ENCODE peak calls at places on chromosomes 11 and 22, in eight cellular contexts. U is T47D; J is NAMALWA; W is CD14-positive monocyte; H is upper lobe of right lung; L is hippocampal formation; Y is effector CD4-positive, alpha-beta T cell; E is M059J. N is an unnamed sample.

GRCh38 chr22:25626146-25626992 is 61.9 kb downstream of the GRK3 start:
- DNase-seq in U (no peak), J (peak; percentile 9), W (no peak), H (no peak), L (no peak), Y (no peak), E (no peak), N (no peak)

GRCh38 chr22:45852826-45853225 is 124.1 kb downstream of the WNT7B start:
- DNase-seq in U (no peak), J (no peak), W (no peak), H (no peak), L (no peak), Y (no peak), E (peak; percentile 19), N (peak; percentile 5)

GRCh38 chr22:44204937-44205712 is 24.4 kb downstream of the PARVG start:
- DNase-seq in U (no peak), J (peak; percentile 37), W (no peak), H (no peak), L (no peak), Y (no peak), E (no peak), N (no peak)

GRCh38 chr22:35648066-35649025 is at the start of gene APOL6:
- DNase-seq in U (peak; percentile 14), J (peak; percentile 87), W (no peak), H (no peak), L (peak; percentile 30), Y (peak; percentile 52), E (peak; percentile 82), N (peak; percentile 95)

GRCh38 chr11:119052163-119052814 is 4.7 kb downstream of the HYOU1 start:
- DNase-seq in U (no peak), J (no peak), W (no peak), H (no peak), L (no peak), Y (no peak), E (no peak), N (no peak)

GRCh38 chr11:3375552-3375951 is 3.4 kb downstream of the ZNF195 start:
- DNase-seq in U (no peak), J (no peak), W (no peak), H (no peak), L (no peak), Y (no peak), E (no peak), N (no peak)

GRCh38 chr11:44842219-44842618 is 108.5 kb downstream of the TP53I11 start:
- DNase-seq in U (no peak), J (no peak), W (no peak), H (no peak), L (no peak), Y (no peak), E (peak; percentile 56), N (no peak)

GRCh38 chr22:45995405-45996101 is 18.6 kb upstream of the WNT7B start:
- DNase-seq in U (no peak), J (no peak), W (no peak), H (peak; percentile 59), L (no peak), Y (no peak), E (no peak), N (no peak)

GRCh38 chr11:44752727-44753126 is 26.0 kb downstream of the TSPAN18 start:
- DNase-seq in U (no peak), J (no peak), W (no peak), H (no peak), L (no peak), Y (no peak), E (no peak), N (no peak)

GRCh38 chr11:132032555-132032954 is 662.1 kb downstream of the NTM start:
- DNase-seq in U (no peak), J (no peak), W (no peak), H (no peak), L (no peak), Y (no peak), E (peak; percentile 34), N (no peak)

GRCh38 chr22:28341001-28341400 is 338.6 kb downstream of the TTC28 start:
- DNase-seq in U (no peak), J (no peak), W (no peak), H (no peak), L (no peak), Y (no peak), E (peak; percentile 79), N (no peak)

GRCh38 chr11:43278302-43278956 is 33.4 kb upstream of the API5 start:
- DNase-seq in U (peak; percentile 79), J (peak; percentile 65), W (no peak), H (no peak), L (peak; percentile 28), Y (no peak), E (peak; percentile 53), N (peak; percentile 78)

GRCh38 chr11:565921-566509 is 5.2 kb downstream of the RASSF7 start:
- DNase-seq in U (no peak), J (no peak), W (no peak), H (no peak), L (no peak), Y (no peak), E (peak; percentile 67), N (no peak)

GRCh38 chr11:3093281-3094191 is 36.3 kb upstream of the CARS1 start:
- DNase-seq in U (no peak), J (no peak), W (no peak), H (peak; percentile 55), L (no peak), Y (no peak), E (peak; percentile 10), N (no peak)

GRCh38 chr22:44455151-44455962 is 42.7 kb downstream of the RTL6 start:
- DNase-seq in U (no peak), J (peak; percentile 59), W (no peak), H (no peak), L (no peak), Y (peak; percentile 62), E (peak; percentile 24), N (no peak)

GRCh38 chr11:18789942-18790341 is 1.7 kb downstream of the PTPN5 start:
- DNase-seq in U (no peak), J (peak; percentile 5), W (no peak), H (no peak), L (no peak), Y (no peak), E (no peak), N (no peak)

GRCh38 chr22:38710352-38710751 is 4.6 kb downstream of the GTPBP1 start:
- DNase-seq in U (no peak), J (no peak), W (no peak), H (no peak), L (no peak), Y (no peak), E (no peak), N (no peak)

GRCh38 chr11:66745356-66746235 is 16.6 kb upstream of the SPTBN2 start:
- DNase-seq in U (peak; percentile 94), J (peak; percentile 72), W (no peak), H (peak; percentile 77), L (no peak), Y (peak; percentile 19), E (no peak), N (no peak)

GRCh38 chr11:70872950-70873735 is 379.2 kb downstream of the SHANK2 start:
- DNase-seq in U (no peak), J (no peak), W (no peak), H (no peak), L (no peak), Y (no peak), E (no peak), N (no peak)

GRCh38 chr22:32200752-32201151 is 4.1 kb downstream of the RFPL2 start:
- DNase-seq in U (no peak), J (no peak), W (no peak), H (no peak), L (no peak), Y (no peak), E (no peak), N (no peak)

GRCh38 chr22:29478326-29479276 is 1.4 kb upstream of the NEFH start:
- DNase-seq in U (peak; percentile 89), J (peak; percentile 32), W (no peak), H (no peak), L (no peak), Y (no peak), E (no peak), N (peak; percentile 61)

GRCh38 chr11:79013509-79013908 is 427.3 kb downstream of the TENM4 start:
- DNase-seq in U (no peak), J (no peak), W (no peak), H (no peak), L (no peak), Y (no peak), E (peak; percentile 41), N (no peak)

GRCh38 chr22:27224485-27225364 is 567.3 kb downstream of the MIAT start:
- DNase-seq in U (no peak), J (no peak), W (no peak), H (no peak), L (no peak), Y (no peak), E (peak; percentile 77), N (no peak)

GRCh38 chr22:36727110-36727509 is 23.6 kb upstream of the CACNG2 start:
- DNase-seq in U (no peak), J (no peak), W (no peak), H (peak; percentile 27), L (no peak), Y (no peak), E (no peak), N (no peak)

GRCh38 chr11:7905549-7905948 is 25.5 kb downstream of the OR10A6 start:
- DNase-seq in U (no peak), J (no peak), W (no peak), H (no peak), L (no peak), Y (no peak), E (peak; percentile 57), N (no peak)

GRCh38 chr22:48838846-48839730 is 988.6 kb downstream of the BRD1 start:
- DNase-seq in U (no peak), J (peak; percentile 30), W (no peak), H (peak; percentile 56), L (no peak), Y (no peak), E (no peak), N (no peak)

GRCh38 chr11:71139516-71140205 is 112.7 kb downstream of the SHANK2 start:
- DNase-seq in U (peak; percentile 65), J (no peak), W (no peak), H (peak; percentile 76), L (peak; percentile 79), Y (no peak), E (no peak), N (no peak)

GRCh38 chr22:41902932-41903421 is 11.9 kb downstream of the SHISA8 start:
- DNase-seq in U (no peak), J (no peak), W (no peak), H (no peak), L (no peak), Y (no peak), E (no peak), N (no peak)

GRCh38 chr11:62223095-62223494 is 14.6 kb downstream of the SCGB2A1 start:
- DNase-seq in U (no peak), J (no peak), W (no peak), H (no peak), L (no peak), Y (no peak), E (no peak), N (no peak)

GRCh38 chr22:35219012-35219411 is 38.3 kb upstream of the HMGXB4 start:
- DNase-seq in U (no peak), J (no peak), W (no peak), H (no peak), L (no peak), Y (no peak), E (peak; percentile 88), N (peak; percentile 27)

GRCh38 chr11:44593194-44593593 is 27.7 kb downstream of the CD82 start:
- DNase-seq in U (no peak), J (no peak), W (no peak), H (no peak), L (peak; percentile 74), Y (no peak), E (no peak), N (no peak)

GRCh38 chr11:122098223-122098980 is 17.6 kb downstream of the BLID start:
- DNase-seq in U (no peak), J (no peak), W (no peak), H (no peak), L (peak; percentile 63), Y (no peak), E (no peak), N (no peak)

GRCh38 chr11:126834149-126834548 is 166.4 kb downstream of the KIRREL3 start:
- DNase-seq in U (no peak), J (no peak), W (no peak), H (no peak), L (no peak), Y (no peak), E (peak; percentile 93), N (peak; percentile 46)

GRCh38 chr11:18704045-18704645 is 5.6 kb downstream of the TMEM86A start:
- DNase-seq in U (no peak), J (no peak), W (no peak), H (no peak), L (no peak), Y (no peak), E (no peak), N (no peak)

N was measured in OCI-M1.